ENCODE peak calls at places on chromosomes 13 and 19, in four cellular contexts. One of them, this sample, is unnamed.

GRCh38 chr19:35209646-35210045 is 18.9 kb downstream of the FAM187B start:
- DNase-seq in HTR-8/SVneo: no peak
- DNase-seq in NCI-H69: no peak
- DNase-seq in stimulated activated CD8-positive, alpha-beta memory T cell treated with anti-CD3 and anti-CD28 coated beads, Interleukin-7, amount 100 ng/mL, for 1 hour: no peak
- DNase-seq in this sample: no peak

GRCh38 chr19:50728084-50728737 is 5.0 kb downstream of the CLEC11A start:
- DNase-seq in HTR-8/SVneo: no peak
- DNase-seq in NCI-H69: peak; percentile 27
- DNase-seq in stimulated activated CD8-positive, alpha-beta memory T cell treated with anti-CD3 and anti-CD28 coated beads, Interleukin-7, amount 100 ng/mL, for 1 hour: peak; percentile 42
- DNase-seq in this sample: peak; percentile 94

GRCh38 chr19:11061951-11062350 is 27.3 kb upstream of the LDLR start:
- DNase-seq in NCI-H69: no peak
- DNase-seq in stimulated activated CD8-positive, alpha-beta memory T cell treated with anti-CD3 and anti-CD28 coated beads, Interleukin-7, amount 100 ng/mL, for 1 hour: no peak
- DNase-seq in HTR-8/SVneo: no peak
- DNase-seq in this sample: no peak

GRCh38 chr13:44218501-44219240 is 155.0 kb upstream of the SERP2 start:
- DNase-seq in stimulated activated CD8-positive, alpha-beta memory T cell treated with anti-CD3 and anti-CD28 coated beads, Interleukin-7, amount 100 ng/mL, for 1 hour: no peak
- DNase-seq in HTR-8/SVneo: no peak
- DNase-seq in NCI-H69: peak; percentile 37
- DNase-seq in this sample: peak; percentile 87

GRCh38 chr19:55118401-55118991 is 1.1 kb upstream of the PPP1R12C start:
- DNase-seq in stimulated activated CD8-positive, alpha-beta memory T cell treated with anti-CD3 and anti-CD28 coated beads, Interleukin-7, amount 100 ng/mL, for 1 hour: no peak
- DNase-seq in HTR-8/SVneo: no peak
- DNase-seq in NCI-H69: peak; percentile 57
- DNase-seq in this sample: no peak

GRCh38 chr19:45558399-45558878 is 26.2 kb downstream of the OPA3 start:
- DNase-seq in HTR-8/SVneo: peak; percentile 57
- DNase-seq in stimulated activated CD8-positive, alpha-beta memory T cell treated with anti-CD3 and anti-CD28 coated beads, Interleukin-7, amount 100 ng/mL, for 1 hour: peak; percentile 35
- DNase-seq in NCI-H69: peak; percentile 71
- DNase-seq in this sample: peak; percentile 77

GRCh38 chr19:46731007-46731501 is 14.1 kb upstream of the PRKD2 start:
- DNase-seq in HTR-8/SVneo: peak; percentile 67
- DNase-seq in NCI-H69: no peak
- DNase-seq in stimulated activated CD8-positive, alpha-beta memory T cell treated with anti-CD3 and anti-CD28 coated beads, Interleukin-7, amount 100 ng/mL, for 1 hour: no peak
- DNase-seq in this sample: no peak

GRCh38 chr19:2278504-2279158 is 3.3 kb downstream of the PEAK3 start:
- DNase-seq in HTR-8/SVneo: no peak
- DNase-seq in stimulated activated CD8-positive, alpha-beta memory T cell treated with anti-CD3 and anti-CD28 coated beads, Interleukin-7, amount 100 ng/mL, for 1 hour: no peak
- DNase-seq in NCI-H69: no peak
- DNase-seq in this sample: no peak

GRCh38 chr19:15466851-15467733 is 2.7 kb upstream of the RASAL3 start:
- DNase-seq in NCI-H69: no peak
- DNase-seq in HTR-8/SVneo: no peak
- DNase-seq in stimulated activated CD8-positive, alpha-beta memory T cell treated with anti-CD3 and anti-CD28 coated beads, Interleukin-7, amount 100 ng/mL, for 1 hour: peak; percentile 26
- DNase-seq in this sample: no peak

This sample was measured in NCI-H82.